ENCODE peak calls at places on chromosomes 1 and 21, in five cellular contexts. V, N, M, X and Z are unnamed samples.

GRCh38 chr21:21688877-21689276 is 690.7 kb downstream of the NCAM2 start:
- DNase-seq in X (peak; percentile 39), M (no peak), N (peak; percentile 32), V (no peak), Z (no peak)

GRCh38 chr1:34113887-34114286 is 51.1 kb downstream of the CSMD2 start:
- DNase-seq in N (no peak), M (no peak), X (no peak), V (no peak), Z (no peak)

GRCh38 chr1:7690496-7691182 is 80.5 kb upstream of the VAMP3 start:
- DNase-seq in M (no peak), X (no peak), N (no peak), V (no peak), Z (no peak)

GRCh38 chr1:179137623-179138235 is 55.9 kb downstream of the TOR3A start:
- DNase-seq in M (no peak), X (no peak), N (no peak), V (no peak), Z (no peak)

GRCh38 chr1:228989992-228990827 is 254.9 kb downstream of the RHOU start:
- DNase-seq in X (peak; percentile 14), V (no peak), N (no peak), M (peak; percentile 16), Z (no peak)

GRCh38 chr1:173823776-173824314 is 628 bp upstream of the DARS2 start:
- DNase-seq in V (no peak), M (no peak), N (no peak), X (no peak), Z (no peak)

GRCh38 chr1:227728059-227728891 is 6.8 kb downstream of the JMJD4 start:
- DNase-seq in M (peak; percentile 44), V (no peak), X (peak; percentile 78), N (peak; percentile 62), Z (peak; percentile 86)

GRCh38 chr1:8194481-8195227 is 123.3 kb upstream of the SLC45A1 start:
- DNase-seq in M (peak; percentile 67), V (no peak), X (no peak), N (peak; percentile 61), Z (peak; percentile 95)

GRCh38 chr1:201877877-201878339 is 10.8 kb upstream of the SHISA4 start:
- DNase-seq in M (peak; percentile 64), N (peak; percentile 46), X (peak; percentile 35), V (no peak), Z (peak; percentile 41)

GRCh38 chr1:23029337-23029736 is 10.1 kb downstream of the KDM1A start:
- DNase-seq in X (no peak), N (no peak), V (no peak), M (no peak), Z (no peak)

GRCh38 chr21:18801468-18801867 is 397.9 kb upstream of the TMPRSS15 start:
- DNase-seq in M (peak; percentile 30), X (no peak), N (peak; percentile 13), V (no peak), Z (no peak)

GRCh38 chr1:220410681-220411080 is 117.3 kb upstream of the MARK1 start:
- DNase-seq in N (peak; percentile 17), M (no peak), X (no peak), V (no peak), Z (peak; percentile 79)

GRCh38 chr1:234899041-234899787 is 229.4 kb downstream of the TOMM20 start:
- DNase-seq in V (no peak), N (peak; percentile 64), M (peak; percentile 49), X (no peak), Z (peak; percentile 82)

GRCh38 chr1:225454067-225454618 is 26.3 kb upstream of the LBR start:
- DNase-seq in N (no peak), V (no peak), M (peak; percentile 43), X (no peak), Z (peak; percentile 95)

GRCh38 chr21:35396655-35397054 is 347.6 kb upstream of the RUNX1 start:
- DNase-seq in V (no peak), X (no peak), N (no peak), M (no peak), Z (no peak)

GRCh38 chr1:240190881-240191385 is 99.2 kb downstream of the FMN2 start:
- DNase-seq in X (no peak), M (no peak), N (peak; percentile 100), V (no peak), Z (no peak)

GRCh38 chr1:181818459-181818858 is 243.1 kb downstream of the ZNF648 start:
- DNase-seq in X (no peak), V (no peak), M (no peak), N (no peak), Z (no peak)

GRCh38 chr1:115976900-115977480 is 677 bp downstream of the SLC22A15 start:
- DNase-seq in V (no peak), M (no peak), X (no peak), N (no peak), Z (no peak)

GRCh38 chr1:3247521-3248031 is 178.6 kb downstream of the PRDM16 start:
- DNase-seq in M (no peak), X (no peak), V (no peak), N (no peak), Z (no peak)

GRCh38 chr1:53553734-53554509 is 94.7 kb downstream of the DMRTB1 start:
- DNase-seq in N (no peak), X (no peak), M (no peak), V (no peak), Z (no peak)

GRCh38 chr1:10829965-10830515 is 33.6 kb upstream of the CASZ1 start:
- DNase-seq in M (no peak), X (no peak), V (no peak), N (no peak), Z (no peak)

GRCh38 chr1:82704393-82704792 is 903.7 kb downstream of the ADGRL2 start:
- DNase-seq in M (peak; percentile 98), V (no peak), X (no peak), N (no peak), Z (no peak)

GRCh38 chr1:11653101-11653601 is 1.1 kb downstream of the FBXO2 start:
- DNase-seq in V (no peak), N (peak; percentile 66), M (no peak), X (no peak), Z (peak; percentile 81)

GRCh38 chr1:153178922-153179321 is 24.3 kb upstream of the LELP1 start:
- DNase-seq in X (no peak), M (no peak), N (no peak), V (no peak), Z (no peak)

GRCh38 chr1:12001249-12001917 is 17.9 kb upstream of the MIIP start:
- DNase-seq in N (peak; percentile 37), V (no peak), M (no peak), X (peak; percentile 50), Z (no peak)

GRCh38 chr1:24619376-24619775 is 23.7 kb upstream of the SRRM1 start:
- DNase-seq in N (no peak), X (no peak), V (no peak), M (no peak), Z (no peak)

DNA sequence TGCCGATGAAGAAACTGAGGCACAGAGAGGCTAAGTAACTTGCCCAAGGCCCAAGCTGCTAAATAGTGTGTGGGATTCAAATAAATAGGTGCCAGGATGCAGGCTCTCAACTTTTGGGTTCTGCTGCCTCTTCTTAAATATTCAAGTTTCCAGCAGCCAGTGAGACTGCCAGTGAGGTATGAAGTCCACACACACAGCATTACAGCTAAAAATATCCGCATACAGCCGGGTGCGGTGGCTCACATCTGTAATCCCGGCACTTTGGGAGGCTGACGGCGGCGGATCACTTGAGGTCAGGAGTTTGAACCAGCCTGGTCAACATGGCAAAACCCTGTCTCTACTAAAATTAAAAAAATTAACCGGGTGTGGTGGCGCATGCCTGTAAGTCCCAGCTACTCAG is 78.4 kb upstream of the DIRAS3 start:
- DNase-seq in M (no peak), V (no peak), X (no peak), N (no peak), Z (no peak)
- H3K4me2 ChIP-seq in M (no peak overlapping the region), V (no peak overlapping the region), X (no peak overlapping the region), N (no peak overlapping the region), Z (no peak overlapping the region)

DNA sequence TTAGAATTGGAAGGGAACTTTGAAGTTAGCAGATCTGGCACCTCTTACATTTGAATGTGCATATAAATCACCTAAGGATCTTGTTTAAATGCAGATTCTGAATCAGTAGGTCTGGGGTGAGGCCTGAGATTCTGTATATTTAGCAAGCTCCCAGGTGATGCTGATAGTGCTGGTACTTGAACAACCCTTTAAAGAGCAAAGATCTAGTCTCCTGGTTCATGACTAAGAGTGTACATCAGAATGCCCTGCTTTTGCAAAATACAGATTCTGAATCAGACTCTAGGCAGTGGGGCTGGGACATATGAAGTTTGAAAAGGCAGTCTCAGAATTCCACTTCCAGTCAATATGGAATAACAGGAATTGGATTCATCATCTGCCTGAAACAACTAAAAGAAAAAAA is 149.7 kb upstream of the SGIP1 start:
- DNase-seq in V (no peak), N (no peak), X (no peak), M (no peak), Z (no peak)
- H3K9me3 ChIP-seq in V (no peaks in the 10 kb centered on the region), N (no peaks in the 10 kb centered on the region), X (peaks cover 22% of the 10 kb centered on the region), M (no peaks in the 10 kb centered on the region), Z (peaks cover 7% of the 10 kb centered on the region)

DNA sequence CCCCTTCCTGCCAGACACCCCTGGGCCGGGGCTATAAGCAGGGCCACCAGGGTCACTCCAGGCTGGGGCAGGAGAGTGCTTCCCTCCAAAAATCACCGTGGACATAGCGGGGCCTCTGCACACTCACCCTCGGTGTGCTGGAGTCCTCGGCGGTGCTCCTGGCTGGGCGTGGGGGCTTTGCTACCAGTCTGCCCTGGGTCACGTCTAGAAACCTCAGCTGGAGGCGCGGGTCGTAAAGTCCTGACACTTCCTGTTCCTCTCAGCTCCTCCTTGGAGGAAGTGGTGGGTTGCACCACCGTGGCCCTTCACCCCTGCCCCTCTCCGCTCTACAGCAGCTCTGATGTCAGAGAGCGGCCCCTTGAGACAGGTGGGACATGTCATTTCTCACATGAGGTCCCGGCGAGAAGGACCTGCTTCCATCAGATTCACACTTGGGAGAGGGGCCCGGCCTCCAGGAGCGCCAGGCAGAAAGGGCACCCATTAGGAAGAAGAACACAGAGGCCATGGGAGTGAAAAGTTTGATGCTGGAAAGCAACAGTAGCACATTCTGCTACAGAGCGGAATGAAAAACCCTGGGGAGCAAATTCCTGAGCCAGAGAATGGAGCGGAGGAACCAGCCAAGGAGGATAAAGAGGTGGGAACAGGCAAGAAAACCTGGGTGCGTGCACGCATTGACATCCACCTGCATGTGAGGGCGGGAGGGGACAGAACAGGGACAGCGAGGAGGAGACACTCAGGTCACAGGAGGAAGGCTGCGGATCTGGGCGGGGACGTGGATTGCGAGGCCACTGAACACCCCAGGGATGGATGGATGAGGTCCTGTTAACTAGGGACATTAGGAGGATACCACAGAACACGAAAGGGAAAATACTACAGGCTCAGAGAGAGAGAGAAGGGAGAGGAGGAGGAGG is at the start of gene ITGB2:
- DNase-seq in X (peak; percentile 86), N (no peak), V (no peak), M (no peak), Z (no peak)
- TF ChIP-seq EZH2 in X (no peak), N (no peak), V (no peak), M (no peak), Z (no peak)

DNA sequence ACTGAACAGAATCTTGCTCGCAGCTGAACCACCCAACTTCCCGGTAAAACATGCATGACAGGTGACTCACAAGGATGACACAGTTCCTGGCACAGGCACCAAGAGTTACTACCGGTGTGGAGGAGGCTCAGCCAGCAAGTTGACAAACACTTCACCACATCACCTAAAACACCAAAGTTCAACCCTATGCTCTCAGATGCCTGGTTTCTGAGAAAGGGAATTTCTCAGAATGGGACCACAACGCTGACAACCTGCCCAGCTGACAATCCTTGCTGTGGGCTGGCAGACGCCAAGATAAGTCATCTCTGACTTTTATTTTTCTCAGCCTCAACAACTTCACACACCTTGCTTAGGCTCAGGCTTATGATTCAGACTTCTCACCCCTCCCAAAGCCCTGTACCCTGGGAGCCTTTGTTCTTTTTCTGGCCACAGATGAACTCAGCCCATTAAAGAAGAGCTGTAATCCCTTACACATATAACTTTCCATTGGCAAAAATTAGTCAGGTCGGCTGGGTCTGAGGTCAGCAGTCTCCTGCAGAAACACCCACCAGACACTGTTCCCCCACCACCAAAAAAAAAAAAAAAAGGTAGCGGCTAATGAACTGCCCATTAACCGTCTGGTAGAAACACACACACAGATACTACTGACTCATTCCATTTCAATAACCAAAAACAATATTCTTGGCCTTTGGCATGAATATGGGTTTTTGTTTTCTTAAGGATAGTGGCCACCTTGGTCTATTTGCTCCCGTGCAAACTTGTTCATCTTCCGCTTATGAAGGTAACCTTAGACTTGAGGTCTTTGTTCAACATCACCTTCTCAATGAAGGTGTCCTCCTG is 10.8 kb upstream of the TIAM1 start:
- DNase-seq in M (no peak), N (peak; percentile 98), X (peak; percentile 89), V (peak; percentile 90), Z (peak; percentile 93)
- H3K4me2 ChIP-seq in M (no peak overlapping the region), N (peak overlapping the region; percentile 25), X (peak overlapping the region; percentile 42), V (peak overlapping the region; percentile 68), Z (peak overlapping the region; percentile 53)